ENCODE peak calls at places on chromosomes 11 and 22, in five cellular contexts. C, S, Q, I and M are unnamed samples.

GRCh38 chr22:44544523-44545433 is 46.7 kb upstream of the RTL6 start:
- DNase-seq in C (no peak), S (no peak), Q (no peak), I (no peak), M (no peak)

GRCh38 chr11:110173775-110174644 is 80.8 kb downstream of the ZC3H12C start:
- DNase-seq in C (peak; percentile 70), S (no peak), Q (peak; percentile 78), I (peak; percentile 83), M (peak; percentile 58)

GRCh38 chr11:126464796-126465195 is 109.3 kb downstream of the ST3GAL4 start:
- DNase-seq in C (no peak), S (no peak), Q (no peak), I (no peak), M (no peak)

GRCh38 chr11:2526808-2527381 is 82.1 kb downstream of the KCNQ1 start:
- DNase-seq in C (peak; percentile 45), S (peak; percentile 86), Q (peak; percentile 82), I (peak; percentile 80), M (peak; percentile 33)

GRCh38 chr11:133892126-133892525 is 46.8 kb upstream of the SPATA19 start:
- DNase-seq in C (no peak), S (no peak), Q (no peak), I (no peak), M (no peak)

GRCh38 chr11:124887667-124888013 is 10.0 kb downstream of the ROBO4 start:
- DNase-seq in C (no peak), S (no peak), Q (no peak), I (no peak), M (no peak)

GRCh38 chr22:29313126-29314071 is 2.1 kb downstream of the RASL10A start:
- DNase-seq in C (no peak), S (peak; percentile 78), Q (peak; percentile 60), I (peak; percentile 79), M (no peak)

GRCh38 chr11:112355726-112356125 is 95.1 kb upstream of the PLET1 start:
- DNase-seq in C (no peak), S (no peak), Q (peak; percentile 56), I (no peak), M (no peak)

GRCh38 chr11:61815790-61816735 is 740 bp downstream of the FADS1 start:
- DNase-seq in C (peak; percentile 74), S (peak; percentile 91), Q (peak; percentile 79), I (peak; percentile 91), M (peak; percentile 34)

GRCh38 chr11:83681045-83681781 is 395.0 kb upstream of the CCDC90B start:
- DNase-seq in C (no peak), S (no peak), Q (no peak), I (no peak), M (no peak)

GRCh38 chr22:46378499-46379300 is 43.2 kb downstream of the TRMU start:
- DNase-seq in C (no peak), S (peak; percentile 78), Q (peak; percentile 52), I (no peak), M (no peak)

GRCh38 chr11:75344186-75344585 is 7.3 kb downstream of the ARRB1 start:
- DNase-seq in C (no peak), S (peak; percentile 45), Q (no peak), I (no peak), M (no peak)

GRCh38 chr22:36350751-36351594 is 36.8 kb downstream of the MYH9 start:
- DNase-seq in C (peak; percentile 57), S (peak; percentile 81), Q (no peak), I (no peak), M (no peak)

DNA sequence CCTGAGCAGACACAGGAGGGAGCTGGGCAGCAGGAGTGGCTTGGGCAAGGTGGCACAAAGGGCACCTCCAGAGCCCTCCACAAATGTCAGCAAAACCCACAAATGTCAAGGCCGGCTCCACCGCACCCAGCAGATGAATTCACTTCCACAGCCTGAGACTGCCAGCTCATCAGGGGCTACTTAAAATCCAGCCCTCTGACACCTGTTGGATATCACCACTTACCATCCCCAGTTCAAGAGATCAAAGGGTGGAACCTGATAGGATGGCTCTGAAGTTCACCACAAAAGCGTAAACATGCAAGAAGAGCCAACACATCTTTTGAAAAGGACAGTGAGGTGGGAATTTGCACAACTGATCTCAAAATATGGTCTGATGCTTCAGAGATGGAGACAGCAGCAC is 168.6 kb upstream of the GRK3 start:
- DNase-seq in C (no peak), S (peak; percentile 34), Q (no peak), I (no peak), M (no peak)
- H3K4me1 ChIP-seq in C (peaks cover 9% of the 10 kb centered on the region), S (peaks cover 9% of the 10 kb centered on the region), Q (peaks cover 38% of the 10 kb centered on the region), I (no peaks in the 10 kb centered on the region), M (no peaks in the 10 kb centered on the region)

GRCh38 chr11:65646921-65647701 is 9.2 kb downstream of the SIPA1 start:
- DNase-seq in C (peak; percentile 69), S (peak; percentile 88), Q (peak; percentile 64), I (no peak), M (no peak)
- H3K4me1 ChIP-seq in C (peaks cover 5% of the 10 kb centered on the region), S (peaks cover 14% of the 10 kb centered on the region), Q (peaks cover 44% of the 10 kb centered on the region), I (no peaks in the 10 kb centered on the region), M (peaks cover 28% of the 10 kb centered on the region)

GRCh38 chr11:47538741-47539575 is 14.0 kb downstream of the CELF1 start:
- DNase-seq in C (no peak), S (no peak), Q (no peak), I (peak; percentile 49), M (no peak)

GRCh38 chr11:47532597-47533213 is 20.2 kb downstream of the CELF1 start:
- DNase-seq in C (peak; percentile 38), S (no peak), Q (no peak), I (no peak), M (no peak)

GRCh38 chr11:47536925-47537324 is 16.0 kb downstream of the CELF1 start:
- DNase-seq in C (no peak), S (no peak), Q (no peak), I (no peak), M (no peak)

GRCh38 chr11:47533690-47534135 is 19.2 kb downstream of the CELF1 start:
- DNase-seq in C (peak; percentile 64), S (no peak), Q (no peak), I (no peak), M (no peak)

DNA sequence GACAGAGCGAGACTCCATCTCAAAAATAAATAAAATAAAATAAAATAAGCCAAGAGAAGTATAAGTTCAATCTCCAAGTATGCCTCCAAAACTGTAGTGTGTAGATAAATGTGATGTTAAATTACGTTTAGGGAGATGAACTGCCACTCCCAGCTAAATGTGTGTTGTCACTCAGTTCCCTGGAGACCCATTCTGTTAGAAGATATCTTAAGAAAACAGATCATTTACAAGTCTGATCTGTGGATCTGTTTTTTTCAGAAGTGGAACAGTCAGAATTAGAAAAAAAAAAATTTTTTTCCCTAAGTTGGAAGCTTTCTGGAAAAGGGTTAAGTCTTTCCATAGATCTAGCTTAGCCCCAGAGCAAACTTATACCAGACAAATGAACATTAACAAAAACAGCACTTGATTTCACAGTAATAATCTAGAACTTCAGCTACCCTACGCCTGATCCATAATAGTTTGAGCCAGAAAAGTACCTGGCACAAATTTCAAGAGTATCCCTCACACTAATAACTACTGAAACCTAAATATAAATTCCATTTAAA is 18.2 kb downstream of the CELF1 start:
- DNase-seq in C (no peak), S (no peak), Q (no peak), I (no peak), M (no peak)
- H3K4me1 ChIP-seq in C (peaks cover 58% of the 10 kb centered on the region), S (peaks cover 10% of the 10 kb centered on the region), Q (peaks cover 75% of the 10 kb centered on the region), I (peaks cover 1% of the 10 kb centered on the region), M (peaks cover 28% of the 10 kb centered on the region)

GRCh38 chr11:65078786-65079342 is 5.0 kb downstream of the CDCA5 start:
- DNase-seq in C (no peak), S (no peak), Q (no peak), I (no peak), M (no peak)
- H3K4me1 ChIP-seq in C (peaks cover 5% of the 10 kb centered on the region), S (peaks cover 5% of the 10 kb centered on the region), Q (peaks cover 5% of the 10 kb centered on the region), I (no peaks in the 10 kb centered on the region), M (peaks cover 3% of the 10 kb centered on the region)

GRCh38 chr11:16924826-16925494 is 89.3 kb downstream of the PLEKHA7 start:
- DNase-seq in C (peak; percentile 61), S (peak; percentile 90), Q (peak; percentile 73), I (peak; percentile 79), M (no peak)

GRCh38 chr11:16924462-16924825 is 89.8 kb downstream of the PLEKHA7 start:
- DNase-seq in C (no peak), S (no peak), Q (no peak), I (no peak), M (no peak)

GRCh38 chr11:16926868-16927267 is 87.3 kb downstream of the PLEKHA7 start:
- DNase-seq in C (no peak), S (no peak), Q (no peak), I (no peak), M (no peak)

GRCh38 chr11:16923987-16924386 is 90.2 kb downstream of the PLEKHA7 start:
- DNase-seq in C (no peak), S (no peak), Q (no peak), I (no peak), M (no peak)

GRCh38 chr11:16925495-16926065 is 88.6 kb downstream of the PLEKHA7 start:
- DNase-seq in C (peak; percentile 58), S (peak; percentile 84), Q (peak; percentile 62), I (peak; percentile 83), M (no peak)
- H3K4me1 ChIP-seq in C (peaks cover 10% of the 10 kb centered on the region), S (peaks cover 31% of the 10 kb centered on the region), Q (peaks cover 22% of the 10 kb centered on the region), I (no peaks in the 10 kb centered on the region), M (no peaks in the 10 kb centered on the region)